ENCODE peak calls at places on chromosomes 6 and 20, in four cellular contexts. J is K562, K is H1, D is GM12878. Y is an unnamed sample. For H3K36me3, the result is how much of the 10 kb centered on the place peaks cover.

GRCh38 chr6:98486052-98486451 is 348.3 kb upstream of the POU3F2 start:
- DNase-seq in J (no peak), K (no peak), D (no peak), Y (no peak)

GRCh38 chr6:52937908-52938307 is 28.4 kb upstream of the GSTA3 start:
- DNase-seq in J (no peak), K (no peak), D (no peak), Y (no peak)

GRCh38 chr6:150208606-150209352 is 65.9 kb downstream of the PPP1R14C start:
- DNase-seq in J (no peak), K (no peak), D (no peak), Y (no peak)

GRCh38 chr6:148440021-148440420 is 97.4 kb downstream of the SASH1 start:
- DNase-seq in J (no peak), K (no peak), D (no peak), Y (no peak)

GRCh38 chr6:108653864-108654402 is 93.2 kb downstream of the FOXO3 start:
- DNase-seq in J (no peak), K (no peak), D (no peak), Y (no peak)

GRCh38 chr6:41939848-41940758 is 1.5 kb downstream of the CCND3 start:
- DNase-seq in J (peak), K (peak), D (no peak), Y (no peak)

GRCh38 chr6:29953001-29953436 is 10.7 kb downstream of the HLA-A start:
- DNase-seq in J (no peak), K (no peak), D (no peak), Y (peak)

GRCh38 chr6:16230953-16231352 is 7.4 kb upstream of the GMPR start:
- DNase-seq in J (no peak), K (no peak), D (no peak), Y (no peak)

GRCh38 chr20:15039088-15039762 is 701.8 kb upstream of the FLRT3 start:
- DNase-seq in J (no peak), K (no peak), D (no peak), Y (no peak)

GRCh38 chr6:46993846-46994245 is 48.3 kb downstream of the ADGRF1 start:
- DNase-seq in J (no peak), K (no peak), D (no peak), Y (peak)

GRCh38 chr6:68169922-68170321 is 465.2 kb upstream of the ADGRB3 start:
- DNase-seq in J (no peak), K (no peak), D (no peak), Y (no peak)

GRCh38 chr6:125749864-125750691 is 646 bp downstream of the HEY2 start:
- DNase-seq in J (no peak), K (no peak), D (no peak), Y (no peak)

GRCh38 chr6:33521790-33522091 is 58.3 kb downstream of the BAK1 start:
- DNase-seq in J (no peak), K (peak), D (no peak), Y (no peak)

GRCh38 chr20:1813101-1813529 is 82.1 kb upstream of the SIRPA start:
- DNase-seq in J (no peak), K (no peak), D (no peak), Y (no peak)

GRCh38 chr6:38495511-38495910 is 144.2 kb downstream of the BTBD9 start:
- DNase-seq in J (no peak), K (no peak), D (no peak), Y (no peak)

GRCh38 chr6:153150767-153151440 is 19.8 kb upstream of the RGS17 start:
- DNase-seq in J (no peak), K (no peak), D (no peak), Y (no peak)

GRCh38 chr6:170136541-170137175 is 154.2 kb downstream of the DLL1 start:
- DNase-seq in J (no peak), K (no peak), D (no peak), Y (no peak)

GRCh38 chr6:47489995-47490394 is 12.4 kb downstream of the CD2AP start:
- DNase-seq in J (no peak), K (no peak), D (no peak), Y (no peak)

GRCh38 chr6:34106421-34106820 is 39.5 kb downstream of the GRM4 start:
- DNase-seq in J (no peak), K (no peak), D (no peak), Y (no peak)

GRCh38 chr6:158595223-158595622 is 35.3 kb downstream of the TMEM181 start:
- DNase-seq in J (peak), K (no peak), D (no peak), Y (no peak)

GRCh38 chr6:156795825-156796224 is 18.6 kb downstream of the ARID1B start:
- DNase-seq in J (no peak), K (no peak), D (no peak), Y (no peak)

GRCh38 chr20:13839421-13840092 is 54.7 kb downstream of the NDUFAF5 start:
- DNase-seq in J (no peak), K (no peak), D (no peak), Y (no peak)

GRCh38 chr6:72835749-72836148 is 213.9 kb downstream of the KCNQ5 start:
- DNase-seq in J (no peak), K (no peak), D (peak), Y (no peak)

GRCh38 chr6:33771342-33772113 is 17.4 kb downstream of the LEMD2 start:
- DNase-seq in J (peak), K (peak), D (no peak), Y (peak)

GRCh38 chr6:138645976-138646640 is 127.5 kb upstream of the CCDC28A start:
- DNase-seq in J (no peak), K (no peak), D (no peak), Y (no peak)

GRCh38 chr6:43836507-43836906 is 66.5 kb downstream of the VEGFA start:
- DNase-seq in J (peak), K (no peak), D (no peak), Y (no peak)

GRCh38 chr6:43834528-43835145 is 64.6 kb downstream of the VEGFA start:
- DNase-seq in J (no peak), K (no peak), D (no peak), Y (no peak)

GRCh38 chr6:43835872-43836419 is 65.9 kb downstream of the VEGFA start:
- DNase-seq in J (no peak), K (no peak), D (no peak), Y (no peak)

GRCh38 chr6:43838276-43839036 is 68.4 kb downstream of the VEGFA start:
- DNase-seq in J (peak), K (no peak), D (no peak), Y (peak)

GRCh38 chr6:43837501-43837900 is 67.5 kb downstream of the VEGFA start:
- DNase-seq in J (no peak), K (no peak), D (no peak), Y (no peak)
- H3K36me3 ChIP-seq in J (under half), K (under half), D (under half), Y (under half)

GRCh38 chr6:113565306-113565705 is 291.8 kb upstream of the MARCKS start:
- DNase-seq in J (no peak), K (no peak), D (no peak), Y (no peak)
- H2AFZ ChIP-seq in J (no peak), K (no peak), D (peak), Y (no peak)

DNA sequence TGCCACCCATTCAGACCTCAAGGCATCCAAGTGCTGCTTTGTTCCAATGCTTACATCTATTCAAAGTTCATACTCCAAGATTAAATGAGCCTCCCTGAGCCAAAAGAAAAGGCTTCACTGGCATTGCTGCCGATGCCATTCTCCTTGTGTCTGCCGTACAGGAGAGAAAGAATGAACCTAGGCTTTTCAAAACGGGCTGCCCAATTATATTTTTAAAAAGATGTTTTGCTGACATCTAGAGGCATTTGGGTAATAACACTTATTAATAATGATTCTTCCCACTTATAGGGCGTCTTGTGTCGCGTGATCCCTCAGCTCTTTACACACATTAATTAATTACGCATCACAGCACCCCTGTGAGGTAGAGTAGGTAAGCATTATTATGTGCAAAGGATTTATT is 545.6 kb downstream of the PKHD1 start:
- DNase-seq in J (no peak), K (no peak), D (no peak), Y (no peak)
- TF ChIP-seq EGR1 in J (no peak), K (no peak), D (no peak), Y (no peak)

DNA sequence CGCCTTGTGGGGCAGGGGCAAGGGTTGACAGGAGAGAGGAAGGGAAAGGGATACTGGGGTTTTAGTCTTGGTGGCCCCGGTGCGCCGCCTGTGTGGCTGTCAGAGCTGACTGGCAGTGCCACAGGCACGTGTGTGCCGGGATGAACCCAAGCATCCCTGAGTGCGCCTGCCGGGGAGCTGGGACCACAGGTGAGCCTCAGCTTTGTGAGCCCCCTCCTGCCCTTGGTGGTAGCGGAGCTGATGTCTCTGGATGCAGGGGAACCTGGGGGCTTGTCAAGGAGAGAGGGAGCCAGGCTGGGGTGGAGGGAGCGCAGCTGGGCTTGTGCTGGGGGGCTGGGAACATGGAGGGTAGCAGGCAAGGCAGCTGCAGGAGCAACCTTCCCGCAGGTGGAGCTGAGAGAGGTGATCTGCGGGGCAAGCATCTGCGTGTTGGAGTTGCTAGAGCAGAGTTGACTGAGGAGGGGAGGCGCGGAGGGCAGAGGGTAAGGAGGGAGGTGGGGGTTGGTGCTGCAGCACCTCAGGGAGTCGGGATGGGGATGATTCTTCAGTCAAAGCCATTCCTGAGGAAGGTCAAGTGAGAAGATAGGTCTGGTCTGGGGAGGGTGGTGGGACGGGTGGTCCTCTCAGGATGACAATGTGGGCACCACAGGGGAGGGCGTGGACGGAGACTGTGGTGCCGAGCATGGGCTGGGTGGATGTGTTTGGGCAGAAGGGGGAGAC is 28.1 kb downstream of the PYGB start:
- DNase-seq in J (no peak), K (peak), D (no peak), Y (no peak)
- H3K36me3 ChIP-seq in J (under half), K (under half), D (under half), Y (under half)

GRCh38 chr6:128259036-128259734 is 261.2 kb downstream of the PTPRK start:
- DNase-seq in J (no peak), K (no peak), D (peak), Y (no peak)
- H2AFZ ChIP-seq in J (no peak), K (no peak), D (no peak), Y (no peak)

GRCh38 chr20:46364670-46365482 is 41.5 kb downstream of the ELMO2 start:
- DNase-seq in J (no peak), K (no peak), D (no peak), Y (no peak)
- TF ChIP-seq EGR1 in J (no peak), K (no peak), D (no peak), Y (no peak)

GRCh38 chr6:43045371-43045930 is 8.2 kb downstream of the CUL7 start:
- DNase-seq in J (no peak), K (no peak), D (no peak), Y (no peak)

GRCh38 chr6:43050981-43051380 is 2.7 kb downstream of the CUL7 start:
- DNase-seq in J (no peak), K (no peak), D (no peak), Y (no peak)

GRCh38 chr6:43043310-43043709 is 10.3 kb downstream of the CUL7 start:
- DNase-seq in J (no peak), K (no peak), D (no peak), Y (no peak)

GRCh38 chr6:43052225-43052841 is 1.3 kb downstream of the CUL7 start:
- DNase-seq in J (no peak), K (no peak), D (no peak), Y (no peak)

DNA sequence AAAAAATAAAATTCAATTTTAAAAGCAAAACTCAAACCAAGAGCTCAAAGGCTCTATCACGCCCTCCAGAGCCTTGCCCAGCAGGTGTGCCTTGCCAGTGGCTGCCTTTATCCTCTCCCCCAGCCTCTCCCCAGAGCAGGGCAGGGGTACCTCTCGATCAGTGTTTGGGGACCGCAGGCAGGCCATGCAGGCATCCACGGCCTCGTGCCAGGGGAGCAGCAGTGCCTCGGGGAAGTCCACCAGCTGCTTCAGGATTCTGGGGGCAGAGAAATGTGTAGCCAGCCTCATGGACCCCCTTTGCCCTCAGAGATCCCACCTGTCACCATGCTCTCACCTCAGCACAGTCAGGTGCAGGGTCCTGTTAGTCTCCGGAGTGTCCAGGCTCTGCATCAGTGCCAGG is 5.7 kb downstream of the CUL7 start:
- DNase-seq in J (no peak), K (no peak), D (no peak), Y (no peak)
- H3K36me3 ChIP-seq in J (half or more), K (under half), D (under half), Y (under half)

GRCh38 chr20:24718696-24719095 is 230.4 kb upstream of the CST7 start:
- DNase-seq in J (no peak), K (peak), D (no peak), Y (no peak)

GRCh38 chr20:24721891-24722530 is 227.1 kb upstream of the CST7 start:
- DNase-seq in J (no peak), K (peak), D (no peak), Y (no peak)

GRCh38 chr20:24718277-24718676 is 230.8 kb upstream of the CST7 start:
- DNase-seq in J (no peak), K (no peak), D (no peak), Y (no peak)

GRCh38 chr20:24722586-24722985 is 226.5 kb upstream of the CST7 start:
- DNase-seq in J (no peak), K (peak), D (no peak), Y (no peak)

DNA sequence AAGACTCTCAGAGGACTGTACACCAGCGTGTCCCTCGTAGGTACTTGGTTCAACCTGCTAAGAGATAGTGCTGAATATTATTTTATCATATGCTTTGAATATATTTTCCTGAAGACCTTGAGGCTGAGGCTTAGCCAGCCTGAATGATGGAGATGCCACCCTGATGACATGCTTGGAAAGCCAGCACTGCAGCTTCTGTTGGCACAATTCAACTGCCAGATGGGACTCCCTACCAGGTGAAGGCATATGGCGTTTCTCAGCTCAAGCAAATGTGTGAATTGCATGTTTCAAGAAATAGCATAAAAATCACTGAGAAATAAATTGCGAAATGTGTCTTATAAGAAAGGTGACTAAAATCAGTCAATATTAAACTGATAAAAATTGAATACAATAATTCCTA is 228.1 kb upstream of the CST7 start:
- DNase-seq in J (no peak), K (no peak), D (no peak), Y (no peak)
- H2AFZ ChIP-seq in J (no peak), K (no peak), D (no peak), Y (no peak)

Y was measured in HCT116.